ENCODE peak calls at places on chromosomes 16 and 17, in seven cellular contexts. D, E, Z, G, J, A and I are unnamed samples.

GRCh38 chr17:65593870-65594584 is 32.6 kb upstream of the AXIN2 start:
- DNase-seq in D (no peak), E (peak; percentile 44), Z (no peak), G (no peak), J (no peak), A (no peak), I (no peak)

GRCh38 chr17:28478940-28479615 is 5.6 kb downstream of the SLC13A2 start:
- DNase-seq in D (no peak), E (no peak), Z (no peak), G (no peak), J (no peak), A (no peak), I (no peak)

GRCh38 chr17:40552806-40553693 is 12.2 kb downstream of the CCR7 start:
- DNase-seq in D (no peak), E (no peak), Z (no peak), G (no peak), J (no peak), A (no peak), I (no peak)

GRCh38 chr16:19003935-19004334 is 20.2 kb downstream of the TMC7 start:
- DNase-seq in D (no peak), E (no peak), Z (no peak), G (no peak), J (no peak), A (no peak), I (no peak)

GRCh38 chr16:14606102-14606501 is 24.0 kb downstream of the PARN start:
- DNase-seq in D (no peak), E (no peak), Z (no peak), G (no peak), J (no peak), A (no peak), I (no peak)

GRCh38 chr17:16106161-16106891 is 106.7 kb downstream of the TTC19 start:
- DNase-seq in D (peak; percentile 28), E (no peak), Z (no peak), G (peak; percentile 10), J (no peak), A (no peak), I (no peak)

GRCh38 chr17:67427410-67427809 is 50.3 kb downstream of the PITPNC1 start:
- DNase-seq in D (no peak), E (no peak), Z (no peak), G (no peak), J (no peak), A (no peak), I (no peak)

GRCh38 chr17:83192161-83192788 is 112.9 kb downstream of the METRNL start:
- DNase-seq in D (no peak), E (peak; percentile 52), Z (no peak), G (no peak), J (no peak), A (no peak), I (no peak)

GRCh38 chr17:20095366-20096080 is 86.4 kb downstream of the SPECC1 start:
- DNase-seq in D (no peak), E (peak; percentile 54), Z (no peak), G (no peak), J (no peak), A (no peak), I (no peak)

GRCh38 chr16:2365397-2365796 is 24.9 kb upstream of the ABCA3 start:
- DNase-seq in D (no peak), E (no peak), Z (no peak), G (no peak), J (no peak), A (no peak), I (no peak)

GRCh38 chr17:57970706-57971105 is 15.5 kb upstream of the CUEDC1 start:
- DNase-seq in D (no peak), E (peak; percentile 43), Z (no peak), G (no peak), J (no peak), A (no peak), I (no peak)

GRCh38 chr17:16927641-16928321 is 44.1 kb downstream of the TNFRSF13B start:
- DNase-seq in D (no peak), E (no peak), Z (no peak), G (no peak), J (no peak), A (no peak), I (no peak)

GRCh38 chr16:12539185-12539929 is 264.3 kb downstream of the CPPED1 start:
- DNase-seq in D (no peak), E (peak; percentile 57), Z (no peak), G (peak; percentile 34), J (no peak), A (no peak), I (no peak)

GRCh38 chr17:1484060-1484535 is 8.4 kb downstream of the MYO1C start:
- DNase-seq in D (no peak), E (no peak), Z (no peak), G (no peak), J (no peak), A (no peak), I (no peak)

GRCh38 chr17:5837055-5837491 is 233.1 kb upstream of the WSCD1 start:
- DNase-seq in D (peak; percentile 29), E (peak; percentile 73), Z (peak; percentile 56), G (no peak), J (no peak), A (no peak), I (no peak)

GRCh38 chr16:4361033-4361943 is 10.2 kb upstream of the PAM16 start:
- DNase-seq in D (no peak), E (no peak), Z (no peak), G (no peak), J (no peak), A (no peak), I (no peak)

GRCh38 chr17:16953841-16954240 is 18.1 kb downstream of the TNFRSF13B start:
- DNase-seq in D (no peak), E (no peak), Z (no peak), G (no peak), J (no peak), A (no peak), I (no peak)

GRCh38 chr16:23025692-23026305 is 123.5 kb downstream of the USP31 start:
- DNase-seq in D (peak; percentile 16), E (no peak), Z (no peak), G (no peak), J (no peak), A (no peak), I (no peak)

GRCh38 chr17:75876190-75876937 is 2.0 kb downstream of the TRIM47 start:
- DNase-seq in D (no peak), E (no peak), Z (no peak), G (no peak), J (peak; percentile 65), A (peak; percentile 73), I (peak; percentile 78)

GRCh38 chr17:58391302-58391984 is 25.9 kb downstream of the RNF43 start:
- DNase-seq in D (no peak), E (peak; percentile 45), Z (peak; percentile 99), G (no peak), J (no peak), A (no peak), I (no peak)

GRCh38 chr17:71937914-71938313 is 182.9 kb upstream of the SOX9 start:
- DNase-seq in D (no peak), E (no peak), Z (no peak), G (no peak), J (no peak), A (no peak), I (no peak)

GRCh38 chr16:50802958-50803357 is 61.1 kb downstream of the CYLD start:
- DNase-seq in D (no peak), E (no peak), Z (no peak), G (no peak), J (no peak), A (no peak), I (no peak)

GRCh38 chr16:51637744-51638100 is 486.7 kb upstream of the SALL1 start:
- DNase-seq in D (no peak), E (peak; percentile 18), Z (no peak), G (no peak), J (no peak), A (no peak), I (no peak)

GRCh38 chr16:28915181-28915580 is 9.9 kb downstream of the RABEP2 start:
- DNase-seq in D (peak; percentile 4), E (peak; percentile 79), Z (no peak), G (no peak), J (no peak), A (no peak), I (no peak)

GRCh38 chr16:69064164-69064563 is 41.3 kb upstream of the HAS3 start:
- DNase-seq in D (no peak), E (peak; percentile 86), Z (no peak), G (no peak), J (no peak), A (no peak), I (no peak)

GRCh38 chr17:43556292-43556691 is 10.2 kb upstream of the ETV4 start:
- DNase-seq in D (peak; percentile 39), E (peak; percentile 80), Z (peak; percentile 91), G (no peak), J (no peak), A (no peak), I (no peak)

GRCh38 chr16:66918803-66919568 is at the start of gene CDH16:
- DNase-seq in D (no peak), E (no peak), Z (no peak), G (no peak), J (no peak), A (no peak), I (no peak)